ENCODE peak calls at places on chromosomes 2 and 18, in ten cellular contexts. One of them, this sample, is unnamed.

GRCh38 chr2:202671317-202672035 is 36.7 kb downstream of the FAM117B start:
- DNase-seq in stomach: no peak
- DNase-seq in epithelial cell of esophagus: peak; percentile 8
- DNase-seq in fibroblast of mammary gland: no peak
- DNase-seq in esophagus muscularis mucosa: no peak
- DNase-seq in effector memory CD4-positive, alpha-beta T cell: no peak
- DNase-seq in psoas muscle: no peak
- DNase-seq in CD8-positive, alpha-beta T cell: no peak
- DNase-seq in prostate gland: no peak
- DNase-seq in tibial nerve: no peak
- DNase-seq in this sample: no peak

GRCh38 chr2:160223560-160223959 is 23.5 kb upstream of the ITGB6 start:
- DNase-seq in stomach: no peak
- DNase-seq in epithelial cell of esophagus: peak; percentile 60
- DNase-seq in fibroblast of mammary gland: no peak
- DNase-seq in esophagus muscularis mucosa: no peak
- DNase-seq in effector memory CD4-positive, alpha-beta T cell: no peak
- DNase-seq in psoas muscle: no peak
- DNase-seq in CD8-positive, alpha-beta T cell: no peak
- DNase-seq in prostate gland: no peak
- DNase-seq in tibial nerve: no peak
- DNase-seq in this sample: no peak

GRCh38 chr2:88654714-88655113 is 27.4 kb upstream of the EIF2AK3 start:
- DNase-seq in stomach: no peak
- DNase-seq in epithelial cell of esophagus: peak; percentile 53
- DNase-seq in fibroblast of mammary gland: peak; percentile 76
- DNase-seq in esophagus muscularis mucosa: no peak
- DNase-seq in effector memory CD4-positive, alpha-beta T cell: no peak
- DNase-seq in psoas muscle: no peak
- DNase-seq in CD8-positive, alpha-beta T cell: no peak
- DNase-seq in prostate gland: no peak
- DNase-seq in tibial nerve: no peak
- DNase-seq in this sample: peak; percentile 80

GRCh38 chr2:7048762-7049294 is 131.6 kb downstream of the RNF144A start:
- DNase-seq in stomach: no peak
- DNase-seq in epithelial cell of esophagus: no peak
- DNase-seq in fibroblast of mammary gland: no peak
- DNase-seq in esophagus muscularis mucosa: no peak
- DNase-seq in effector memory CD4-positive, alpha-beta T cell: no peak
- DNase-seq in psoas muscle: no peak
- DNase-seq in CD8-positive, alpha-beta T cell: no peak
- DNase-seq in prostate gland: no peak
- DNase-seq in tibial nerve: no peak
- DNase-seq in this sample: no peak

GRCh38 chr2:217286833-217287232 is 427.0 kb upstream of the TNP1 start:
- DNase-seq in stomach: no peak
- DNase-seq in epithelial cell of esophagus: no peak
- DNase-seq in fibroblast of mammary gland: peak; percentile 31
- DNase-seq in esophagus muscularis mucosa: peak; percentile 24
- DNase-seq in effector memory CD4-positive, alpha-beta T cell: no peak
- DNase-seq in psoas muscle: no peak
- DNase-seq in CD8-positive, alpha-beta T cell: no peak
- DNase-seq in prostate gland: no peak
- DNase-seq in tibial nerve: no peak
- DNase-seq in this sample: no peak

GRCh38 chr2:23379220-23379695 is 5.7 kb upstream of the KLHL29 start:
- DNase-seq in stomach: no peak
- DNase-seq in epithelial cell of esophagus: no peak
- DNase-seq in fibroblast of mammary gland: no peak
- DNase-seq in esophagus muscularis mucosa: no peak
- DNase-seq in effector memory CD4-positive, alpha-beta T cell: no peak
- DNase-seq in psoas muscle: no peak
- DNase-seq in CD8-positive, alpha-beta T cell: no peak
- DNase-seq in prostate gland: no peak
- DNase-seq in tibial nerve: no peak
- DNase-seq in this sample: no peak

GRCh38 chr2:71952572-71953188 is 195.0 kb downstream of the CYP26B1 start:
- DNase-seq in stomach: no peak
- DNase-seq in epithelial cell of esophagus: peak; percentile 88
- DNase-seq in fibroblast of mammary gland: no peak
- DNase-seq in esophagus muscularis mucosa: peak; percentile 74
- DNase-seq in effector memory CD4-positive, alpha-beta T cell: no peak
- DNase-seq in psoas muscle: no peak
- DNase-seq in CD8-positive, alpha-beta T cell: no peak
- DNase-seq in prostate gland: peak; percentile 49
- DNase-seq in tibial nerve: no peak
- DNase-seq in this sample: no peak

GRCh38 chr2:154307007-154307406 is 391.5 kb upstream of the KCNJ3 start:
- DNase-seq in stomach: no peak
- DNase-seq in epithelial cell of esophagus: no peak
- DNase-seq in fibroblast of mammary gland: no peak
- DNase-seq in esophagus muscularis mucosa: no peak
- DNase-seq in effector memory CD4-positive, alpha-beta T cell: no peak
- DNase-seq in psoas muscle: no peak
- DNase-seq in CD8-positive, alpha-beta T cell: no peak
- DNase-seq in prostate gland: no peak
- DNase-seq in tibial nerve: no peak
- DNase-seq in this sample: no peak

GRCh38 chr18:38362286-38362792 is 796.7 kb upstream of the CELF4 start:
- DNase-seq in stomach: no peak
- DNase-seq in epithelial cell of esophagus: no peak
- DNase-seq in fibroblast of mammary gland: no peak
- DNase-seq in esophagus muscularis mucosa: no peak
- DNase-seq in effector memory CD4-positive, alpha-beta T cell: no peak
- DNase-seq in psoas muscle: no peak
- DNase-seq in CD8-positive, alpha-beta T cell: no peak
- DNase-seq in prostate gland: no peak
- DNase-seq in tibial nerve: no peak
- DNase-seq in this sample: no peak

GRCh38 chr2:20064421-20064820 is 13.0 kb upstream of the LAPTM4A start:
- DNase-seq in stomach: no peak
- DNase-seq in epithelial cell of esophagus: peak; percentile 20
- DNase-seq in fibroblast of mammary gland: no peak
- DNase-seq in esophagus muscularis mucosa: no peak
- DNase-seq in effector memory CD4-positive, alpha-beta T cell: no peak
- DNase-seq in psoas muscle: no peak
- DNase-seq in CD8-positive, alpha-beta T cell: no peak
- DNase-seq in prostate gland: no peak
- DNase-seq in tibial nerve: no peak
- DNase-seq in this sample: no peak

DNA sequence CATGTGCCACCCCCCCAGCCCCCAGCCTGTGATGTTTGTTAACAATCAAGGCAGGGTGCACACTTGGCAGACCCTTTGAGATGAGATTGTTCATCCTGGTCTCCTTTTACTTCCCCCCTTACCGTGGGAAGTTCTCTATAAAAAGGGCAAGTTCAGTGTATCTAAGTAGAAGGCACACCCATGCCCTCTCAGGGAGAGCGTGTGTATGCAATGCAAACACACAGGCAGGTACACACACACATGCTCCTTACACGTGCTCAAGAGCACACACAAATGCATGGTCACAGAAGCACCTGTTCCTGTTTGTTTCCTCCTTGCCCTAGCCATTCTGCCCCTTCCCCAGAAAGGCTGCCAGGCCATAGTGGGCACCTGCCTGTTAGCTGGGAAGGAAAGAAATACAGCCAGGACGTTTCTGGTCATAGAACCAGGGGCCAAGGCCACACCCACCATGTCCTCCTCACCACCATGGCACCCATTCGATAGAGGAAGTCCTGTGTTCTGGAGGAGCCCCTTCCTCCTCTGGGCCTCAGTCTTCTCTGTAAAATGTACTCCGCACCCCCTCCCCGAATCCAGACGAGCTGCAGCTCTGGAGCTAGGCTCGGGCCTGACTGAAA is 3.1 kb downstream of the ATOH8 start:
- DNase-seq in stomach: peak; percentile 66
- DNase-seq in epithelial cell of esophagus: no peak
- DNase-seq in fibroblast of mammary gland: no peak
- DNase-seq in esophagus muscularis mucosa: no peak
- DNase-seq in effector memory CD4-positive, alpha-beta T cell: no peak
- DNase-seq in psoas muscle: no peak
- DNase-seq in CD8-positive, alpha-beta T cell: no peak
- DNase-seq in prostate gland: no peak
- DNase-seq in tibial nerve: no peak
- DNase-seq in this sample: no peak
- H3K4me3 ChIP-seq in stomach: peak overlapping the region; percentile 62
- H3K4me3 ChIP-seq in epithelial cell of esophagus: no peak overlapping the region
- H3K4me3 ChIP-seq in fibroblast of mammary gland: no peak overlapping the region
- H3K4me3 ChIP-seq in esophagus muscularis mucosa: peak overlapping the region; percentile 80
- H3K4me3 ChIP-seq in effector memory CD4-positive, alpha-beta T cell: no peak overlapping the region
- H3K4me3 ChIP-seq in psoas muscle: peak overlapping the region; percentile 87
- H3K4me3 ChIP-seq in CD8-positive, alpha-beta T cell: no peak overlapping the region
- H3K4me3 ChIP-seq in prostate gland: no peak overlapping the region
- H3K4me3 ChIP-seq in tibial nerve: peak overlapping the region; percentile 93
- H3K4me3 ChIP-seq in this sample: peak overlapping the region; percentile 80

GRCh38 chr2:66498597-66498910 is 63.6 kb downstream of the MEIS1 start:
- DNase-seq in stomach: no peak
- DNase-seq in epithelial cell of esophagus: no peak
- DNase-seq in fibroblast of mammary gland: no peak
- DNase-seq in esophagus muscularis mucosa: no peak
- DNase-seq in effector memory CD4-positive, alpha-beta T cell: no peak
- DNase-seq in psoas muscle: no peak
- DNase-seq in CD8-positive, alpha-beta T cell: no peak
- DNase-seq in prostate gland: no peak
- DNase-seq in tibial nerve: no peak
- DNase-seq in this sample: no peak

GRCh38 chr2:66494708-66495107 is 59.8 kb downstream of the MEIS1 start:
- DNase-seq in stomach: peak; percentile 76
- DNase-seq in epithelial cell of esophagus: peak; percentile 82
- DNase-seq in fibroblast of mammary gland: peak; percentile 97
- DNase-seq in esophagus muscularis mucosa: no peak
- DNase-seq in effector memory CD4-positive, alpha-beta T cell: no peak
- DNase-seq in psoas muscle: peak; percentile 62
- DNase-seq in CD8-positive, alpha-beta T cell: no peak
- DNase-seq in prostate gland: peak; percentile 50
- DNase-seq in tibial nerve: peak; percentile 64
- DNase-seq in this sample: peak; percentile 85

GRCh38 chr2:66497706-66498596 is 63.0 kb downstream of the MEIS1 start:
- DNase-seq in stomach: no peak
- DNase-seq in epithelial cell of esophagus: no peak
- DNase-seq in fibroblast of mammary gland: no peak
- DNase-seq in esophagus muscularis mucosa: no peak
- DNase-seq in effector memory CD4-positive, alpha-beta T cell: no peak
- DNase-seq in psoas muscle: no peak
- DNase-seq in CD8-positive, alpha-beta T cell: no peak
- DNase-seq in prostate gland: no peak
- DNase-seq in tibial nerve: no peak
- DNase-seq in this sample: no peak

GRCh38 chr2:66495788-66496640 is 61.1 kb downstream of the MEIS1 start:
- DNase-seq in stomach: peak; percentile 70
- DNase-seq in epithelial cell of esophagus: peak; percentile 97
- DNase-seq in fibroblast of mammary gland: peak; percentile 94
- DNase-seq in esophagus muscularis mucosa: no peak
- DNase-seq in effector memory CD4-positive, alpha-beta T cell: no peak
- DNase-seq in psoas muscle: peak; percentile 54
- DNase-seq in CD8-positive, alpha-beta T cell: no peak
- DNase-seq in prostate gland: peak; percentile 80
- DNase-seq in tibial nerve: no peak
- DNase-seq in this sample: peak; percentile 74

DNA sequence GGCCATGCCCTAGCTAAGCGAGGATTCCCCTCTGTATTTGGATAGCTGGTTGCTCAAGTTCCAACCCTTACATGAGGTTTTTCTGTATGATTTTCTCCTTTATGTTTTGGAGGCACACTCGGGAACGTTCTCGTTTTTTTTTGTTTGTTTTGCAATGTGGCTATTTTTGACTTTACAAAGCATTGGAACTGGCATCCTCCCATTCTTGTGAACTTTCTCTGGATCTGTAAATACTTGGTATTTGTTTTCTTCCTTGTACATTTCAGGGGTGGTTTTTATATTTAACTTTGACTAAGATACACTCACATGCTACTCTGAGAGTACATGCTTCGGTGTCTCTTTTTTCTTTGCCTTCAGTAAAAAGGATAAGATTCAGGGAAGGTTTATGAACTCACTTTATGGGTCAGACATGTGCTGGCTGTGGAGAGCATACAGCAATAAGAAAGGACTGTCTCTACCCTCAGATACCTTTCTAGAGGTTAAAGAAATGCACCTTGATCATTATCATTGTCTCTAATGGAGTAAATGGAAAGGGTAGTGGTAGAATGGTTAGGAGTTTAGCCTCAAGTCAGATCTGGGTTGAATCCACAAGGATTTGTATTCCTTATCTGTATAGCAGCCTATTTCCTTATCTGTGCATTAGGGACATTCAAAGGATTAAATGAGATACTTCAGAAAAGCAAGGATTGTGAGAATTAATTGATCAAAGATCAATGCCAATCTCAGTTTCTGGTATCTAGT is 61.9 kb downstream of the MEIS1 start:
- DNase-seq in stomach: no peak
- DNase-seq in epithelial cell of esophagus: no peak
- DNase-seq in fibroblast of mammary gland: no peak
- DNase-seq in esophagus muscularis mucosa: no peak
- DNase-seq in effector memory CD4-positive, alpha-beta T cell: no peak
- DNase-seq in psoas muscle: no peak
- DNase-seq in CD8-positive, alpha-beta T cell: no peak
- DNase-seq in prostate gland: no peak
- DNase-seq in tibial nerve: no peak
- DNase-seq in this sample: no peak
- H3K4me3 ChIP-seq in stomach: no peak overlapping the region
- H3K4me3 ChIP-seq in epithelial cell of esophagus: peak overlapping the region; percentile 42
- H3K4me3 ChIP-seq in fibroblast of mammary gland: no peak overlapping the region
- H3K4me3 ChIP-seq in esophagus muscularis mucosa: peak overlapping the region; percentile 0
- H3K4me3 ChIP-seq in effector memory CD4-positive, alpha-beta T cell: no peak overlapping the region
- H3K4me3 ChIP-seq in psoas muscle: no peak overlapping the region
- H3K4me3 ChIP-seq in CD8-positive, alpha-beta T cell: no peak overlapping the region
- H3K4me3 ChIP-seq in prostate gland: no peak overlapping the region
- H3K4me3 ChIP-seq in tibial nerve: no peak overlapping the region
- H3K4me3 ChIP-seq in this sample: no peak overlapping the region

GRCh38 chr2:240588006-240588655 is 1.6 kb downstream of the CAPN10 start:
- DNase-seq in stomach: no peak
- DNase-seq in epithelial cell of esophagus: no peak
- DNase-seq in fibroblast of mammary gland: no peak
- DNase-seq in esophagus muscularis mucosa: no peak
- DNase-seq in effector memory CD4-positive, alpha-beta T cell: no peak
- DNase-seq in psoas muscle: no peak
- DNase-seq in CD8-positive, alpha-beta T cell: no peak
- DNase-seq in prostate gland: no peak
- DNase-seq in tibial nerve: no peak
- DNase-seq in this sample: no peak
- H3K4me3 ChIP-seq in stomach: peak overlapping the region; percentile 75
- H3K4me3 ChIP-seq in epithelial cell of esophagus: peak overlapping the region; percentile 98
- H3K4me3 ChIP-seq in fibroblast of mammary gland: no peak overlapping the region
- H3K4me3 ChIP-seq in esophagus muscularis mucosa: peak overlapping the region; percentile 91
- H3K4me3 ChIP-seq in effector memory CD4-positive, alpha-beta T cell: peak overlapping the region; percentile 60
- H3K4me3 ChIP-seq in psoas muscle: peak overlapping the region; percentile 95
- H3K4me3 ChIP-seq in CD8-positive, alpha-beta T cell: peak overlapping the region; percentile 95
- H3K4me3 ChIP-seq in prostate gland: no peak overlapping the region
- H3K4me3 ChIP-seq in tibial nerve: peak overlapping the region; percentile 94
- H3K4me3 ChIP-seq in this sample: peak overlapping the region; percentile 100

DNA sequence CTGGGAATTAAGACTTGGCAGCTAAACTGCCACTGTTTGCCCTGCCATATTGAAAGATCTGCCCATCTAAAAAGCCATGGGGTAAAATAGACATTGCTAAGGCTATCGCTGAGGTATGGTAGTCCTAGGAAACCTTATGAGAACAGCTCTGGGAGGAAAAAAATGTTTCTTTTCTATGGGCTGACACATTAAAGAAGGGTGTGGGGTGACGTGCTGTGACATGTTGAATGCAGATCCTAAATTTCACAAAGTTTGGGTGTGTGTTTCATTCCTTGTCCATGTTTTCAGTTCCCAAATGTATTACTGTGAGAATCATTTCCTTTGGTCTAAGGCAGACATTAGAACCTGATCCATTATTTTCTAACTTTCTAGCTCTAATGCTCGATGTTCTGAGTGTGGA is 766.4 kb downstream of the BCL11A start:
- DNase-seq in stomach: no peak
- DNase-seq in epithelial cell of esophagus: peak; percentile 54
- DNase-seq in fibroblast of mammary gland: no peak
- DNase-seq in esophagus muscularis mucosa: no peak
- DNase-seq in effector memory CD4-positive, alpha-beta T cell: no peak
- DNase-seq in psoas muscle: no peak
- DNase-seq in CD8-positive, alpha-beta T cell: no peak
- DNase-seq in prostate gland: no peak
- DNase-seq in tibial nerve: no peak
- DNase-seq in this sample: no peak
- H3K4me3 ChIP-seq in stomach: no peak overlapping the region
- H3K4me3 ChIP-seq in epithelial cell of esophagus: no peak overlapping the region
- H3K4me3 ChIP-seq in fibroblast of mammary gland: no peak overlapping the region
- H3K4me3 ChIP-seq in esophagus muscularis mucosa: no peak overlapping the region
- H3K4me3 ChIP-seq in effector memory CD4-positive, alpha-beta T cell: no peak overlapping the region
- H3K4me3 ChIP-seq in psoas muscle: no peak overlapping the region
- H3K4me3 ChIP-seq in CD8-positive, alpha-beta T cell: no peak overlapping the region
- H3K4me3 ChIP-seq in prostate gland: no peak overlapping the region
- H3K4me3 ChIP-seq in tibial nerve: no peak overlapping the region
- H3K4me3 ChIP-seq in this sample: no peak overlapping the region

This sample was measured in skeletal muscle cell.